ENCODE peak calls at places on chromosome 17, in eight cellular contexts. B is lower leg skin; R is stimulated activated CD4-positive, alpha-beta T cell treated with anti-CD3 and anti-CD28 coated beads, Interleukin-4, amount 100 ng/mL, for 4 hours; I is B cell; Z is NCI-H446; U is cardiac muscle cell; D is activated T-helper 1 cell treated with Interleukin-2 at 50 U/mL for 16 hours; H is hepatic stellate cell. C is an unnamed sample.

GRCh38 chr17:7613769-7614421 is 802 bp downstream of the FXR2 start:
- DNase-seq in I (no peak), H (peak), R (no peak), Z (no peak), U (peak), D (no peak), B (peak), C (no peak)

GRCh38 chr17:81514735-81515529 is 2.3 kb upstream of the ACTG1 start:
- DNase-seq in U (peak), R (peak), B (peak), Z (no peak), H (peak), D (peak), I (peak), C (peak)

GRCh38 chr17:80112471-80113032 is 11.2 kb downstream of the GAA start:
- DNase-seq in I (no peak), H (no peak), Z (no peak), R (no peak), U (no peak), B (no peak), D (no peak), C (no peak)

GRCh38 chr17:20266806-20267458 is 200.4 kb downstream of the LGALS9B start:
- DNase-seq in I (no peak), Z (peak), D (no peak), B (no peak), R (no peak), H (peak), U (peak), C (no peak)

GRCh38 chr17:29342148-29342765 is 47.9 kb upstream of the TAOK1 start:
- DNase-seq in H (no peak), Z (no peak), I (no peak), R (no peak), U (no peak), D (no peak), B (no peak), C (no peak)

GRCh38 chr17:40598928-40599627 is 33.8 kb upstream of the CCR7 start:
- DNase-seq in B (no peak), I (peak), H (peak), U (peak), Z (no peak), D (no peak), R (peak), C (peak)

GRCh38 chr17:18093616-18094408 is 6.1 kb downstream of the DRG2 start:
- DNase-seq in H (peak), B (no peak), D (no peak), I (no peak), R (no peak), Z (peak), U (peak), C (no peak)

GRCh38 chr17:57989011-57989345 is 924 bp upstream of the VEZF1 start:
- DNase-seq in B (no peak), I (no peak), R (no peak), D (no peak), U (no peak), Z (no peak), H (peak), C (no peak)

GRCh38 chr17:74757931-74758845 is 9.8 kb downstream of the NHERF1 start:
- DNase-seq in R (no peak), I (no peak), D (no peak), Z (peak), B (no peak), U (peak), H (no peak), C (no peak)

GRCh38 chr17:28370035-28370743 is at the start of gene VTN:
- DNase-seq in R (no peak), D (no peak), U (peak), B (no peak), H (peak), Z (no peak), I (no peak), C (no peak)

GRCh38 chr17:44970136-44970737 is 2.1 kb upstream of the C1QL1 start:
- DNase-seq in H (no peak), B (no peak), D (no peak), Z (peak), I (no peak), R (no peak), U (peak), C (peak)

GRCh38 chr17:78967782-78968362 is 11.9 kb downstream of the LGALS3BP start:
- DNase-seq in R (no peak), Z (no peak), B (no peak), I (no peak), H (no peak), D (no peak), U (no peak), C (no peak)

GRCh38 chr17:50363217-50364060 is 9.5 kb downstream of the MRPL27 start:
- DNase-seq in H (peak), Z (peak), I (no peak), D (no peak), U (peak), R (no peak), B (no peak), C (no peak)

GRCh38 chr17:77886387-77886728 is 72.1 kb upstream of the TNRC6C start:
- DNase-seq in R (no peak), I (no peak), D (no peak), U (no peak), B (no peak), H (no peak), Z (no peak), C (no peak)